ENCODE peak calls at places on chromosomes 3 and 15, in ten cellular contexts. J, A, O, K, R, P, G, T, V and C are unnamed samples.

GRCh38 chr15:72599855-72600464 is 54.5 kb upstream of the GOLGA6B start:
- DNase-seq in K (no peak), A (peak), P (no peak), J (no peak), T (peak), R (no peak), V (peak), O (peak), G (no peak), C (no peak)

GRCh38 chr3:50738252-50738598 is 63.5 kb downstream of the DOCK3 start:
- DNase-seq in J (no peak), G (no peak), P (no peak), O (no peak), R (no peak), V (no peak), K (no peak), T (no peak), A (no peak), C (no peak)

GRCh38 chr15:74319596-74320357 is 47.7 kb downstream of the CYP11A1 start:
- DNase-seq in O (no peak), P (no peak), G (no peak), K (no peak), R (no peak), V (no peak), T (no peak), A (peak), J (peak), C (peak)

GRCh38 chr15:63881431-63881830 is 47.7 kb upstream of the HERC1 start:
- DNase-seq in K (no peak), V (no peak), P (no peak), O (no peak), A (no peak), T (peak), G (no peak), R (no peak), J (no peak), C (no peak)

GRCh38 chr3:105752791-105753415 is 115.9 kb downstream of the CBLB start:
- DNase-seq in G (peak), O (peak), T (no peak), A (no peak), R (peak), J (no peak), V (no peak), K (no peak), P (no peak), C (no peak)

GRCh38 chr15:94404733-94405283 is 173.4 kb downstream of the MCTP2 start:
- DNase-seq in K (no peak), P (no peak), T (no peak), R (no peak), A (no peak), J (no peak), V (no peak), G (no peak), O (no peak), C (no peak)

GRCh38 chr3:101851833-101852232 is 2.5 kb downstream of the NFKBIZ start:
- DNase-seq in V (no peak), T (no peak), G (no peak), R (no peak), J (no peak), P (no peak), A (no peak), K (no peak), O (no peak), C (no peak)

GRCh38 chr3:110773413-110773954 is 298.1 kb upstream of the NECTIN3 start:
- DNase-seq in G (no peak), P (no peak), R (no peak), K (no peak), J (no peak), T (no peak), A (peak), O (peak), V (peak), C (peak)

GRCh38 chr15:98231696-98232440 is 271.4 kb downstream of the ARRDC4 start:
- DNase-seq in A (no peak), K (no peak), P (no peak), O (no peak), R (no peak), T (no peak), J (no peak), V (peak), G (no peak), C (no peak)

GRCh38 chr3:164537485-164537884 is 540.8 kb downstream of the SI start:
- DNase-seq in P (no peak), K (no peak), R (no peak), A (no peak), T (no peak), V (no peak), G (no peak), J (no peak), O (no peak), C (no peak)

GRCh38 chr3:69665026-69665739 is 74.1 kb upstream of the MITF start:
- DNase-seq in R (no peak), P (no peak), T (no peak), O (peak), G (no peak), J (peak), K (no peak), V (no peak), A (peak), C (peak)

GRCh38 chr3:140093742-140094141 is 158.8 kb downstream of the CLSTN2 start:
- DNase-seq in K (no peak), O (peak), T (no peak), V (peak), G (no peak), P (peak), R (no peak), A (peak), J (peak), C (no peak)

GRCh38 chr15:51302480-51302879 is 35.9 kb downstream of the CYP19A1 start:
- DNase-seq in P (no peak), K (no peak), O (no peak), G (no peak), T (no peak), A (no peak), J (no peak), V (no peak), R (no peak), C (no peak)

GRCh38 chr15:42159381-42160015 is 3.1 kb upstream of the PLA2G4F start:
- DNase-seq in T (no peak), R (no peak), P (no peak), J (peak), V (no peak), G (no peak), A (no peak), O (no peak), K (no peak), C (no peak)

GRCh38 chr3:48952510-48953118 is 34.0 kb downstream of the ARIH2 start:
- DNase-seq in J (peak), R (peak), P (no peak), T (no peak), G (peak), O (no peak), A (peak), K (peak), V (no peak), C (peak)

GRCh38 chr3:20561166-20561565 is 375.2 kb upstream of the SGO1 start:
- DNase-seq in R (no peak), P (no peak), T (no peak), J (no peak), V (no peak), O (no peak), K (no peak), G (no peak), A (peak), C (no peak)

GRCh38 chr3:78670087-78670486 is 1097.7 kb downstream of the ROBO1 start:
- DNase-seq in O (no peak), V (no peak), J (no peak), A (no peak), T (no peak), K (no peak), R (no peak), G (no peak), P (no peak), C (no peak)

GRCh38 chr3:39784922-39785321 is 24.5 kb upstream of the MYRIP start:
- DNase-seq in G (no peak), A (no peak), K (no peak), P (no peak), J (no peak), R (no peak), O (no peak), T (no peak), V (no peak), C (no peak)

GRCh38 chr15:81098884-81099601 is 35.0 kb upstream of the CFAP161 start:
- DNase-seq in P (no peak), V (no peak), O (no peak), K (no peak), A (no peak), T (no peak), R (no peak), J (peak), G (no peak), C (no peak)